ENCODE peak calls at places on chromosomes 5 and 9, in six cellular contexts. P is HEK293T, C is HepG2, U is GM12878, G is IMR-90, D is K562. E is an unnamed sample.

GRCh38 chr9:71353723-71354122 is 232.3 kb upstream of the TRPM3 start:
- DNase-seq in P (no peak), C (no peak), U (no peak), G (peak), D (no peak), E (no peak)

GRCh38 chr5:181186902-181187499 is 18.0 kb downstream of the TRIM7 start:
- DNase-seq in P (no peak), C (no peak), U (no peak), G (no peak), D (no peak), E (no peak)

GRCh38 chr5:124748687-124749594 is 2.5 kb upstream of the ZNF608 start:
- DNase-seq in P (peak), C (peak), U (peak), G (peak), D (peak), E (peak)

GRCh38 chr9:98128316-98128715 is 9.3 kb upstream of the TRIM14 start:
- DNase-seq in P (no peak), C (no peak), U (no peak), G (no peak), D (no peak), E (no peak)

GRCh38 chr9:27355166-27355565 is 58.2 kb upstream of the EQTN start:
- DNase-seq in P (no peak), C (no peak), U (no peak), G (no peak), D (no peak), E (no peak)

GRCh38 chr5:38598994-38599611 is 42.7 kb upstream of the LIFR start:
- DNase-seq in P (no peak), C (peak), U (no peak), G (peak), D (no peak), E (peak)

GRCh38 chr5:150778103-150778516 is 447 bp upstream of the SMIM3 start:
- DNase-seq in P (no peak), C (no peak), U (no peak), G (peak), D (no peak), E (no peak)

GRCh38 chr5:141521244-141521781 is 32.4 kb downstream of the PCDHGC5 start:
- DNase-seq in P (no peak), C (peak), U (no peak), G (peak), D (no peak), E (peak)

GRCh38 chr5:141483842-141484241 is 988 bp upstream of the PCDHGC4 start:
- DNase-seq in P (no peak), C (no peak), U (no peak), G (no peak), D (peak), E (no peak)

GRCh38 chr5:52837068-52837467 is 49.4 kb downstream of the ITGA1 start:
- DNase-seq in P (peak), C (no peak), U (no peak), G (peak), D (no peak), E (no peak)

GRCh38 chr5:64632251-64632650 is 58.1 kb upstream of the SHISAL2B start:
- DNase-seq in P (peak), C (no peak), U (no peak), G (peak), D (no peak), E (no peak)

GRCh38 chr9:128933731-128934130 is 12.9 kb downstream of the PHYHD1 start:
- DNase-seq in P (no peak), C (no peak), U (no peak), G (no peak), D (no peak), E (no peak)

GRCh38 chr5:145858929-145859328 is 13.9 kb downstream of the GRXCR2 start:
- DNase-seq in P (no peak), C (no peak), U (no peak), G (peak), D (peak), E (no peak)

GRCh38 chr5:65811895-65812294 is 89.9 kb downstream of the NLN start:
- DNase-seq in P (no peak), C (no peak), U (no peak), G (peak), D (no peak), E (no peak)

GRCh38 chr9:89430995-89431394 is 66.9 kb downstream of the SEMA4D start:
- DNase-seq in P (no peak), C (no peak), U (no peak), G (no peak), D (no peak), E (no peak)

GRCh38 chr9:87441251-87441650 is 56.4 kb upstream of the DAPK1 start:
- DNase-seq in P (no peak), C (no peak), U (no peak), G (peak), D (no peak), E (no peak)

GRCh38 chr9:88998506-88998905 is 7.2 kb downstream of the S1PR3 start:
- DNase-seq in P (no peak), C (no peak), U (no peak), G (no peak), D (no peak), E (no peak)

GRCh38 chr5:166907314-166907713 is 1384.1 kb upstream of the WWC1 start:
- DNase-seq in P (no peak), C (no peak), U (no peak), G (no peak), D (no peak), E (no peak)

GRCh38 chr9:129712595-129713524 is 40.0 kb downstream of the PTGES start:
- DNase-seq in P (no peak), C (no peak), U (no peak), G (peak), D (no peak), E (no peak)

DNA sequence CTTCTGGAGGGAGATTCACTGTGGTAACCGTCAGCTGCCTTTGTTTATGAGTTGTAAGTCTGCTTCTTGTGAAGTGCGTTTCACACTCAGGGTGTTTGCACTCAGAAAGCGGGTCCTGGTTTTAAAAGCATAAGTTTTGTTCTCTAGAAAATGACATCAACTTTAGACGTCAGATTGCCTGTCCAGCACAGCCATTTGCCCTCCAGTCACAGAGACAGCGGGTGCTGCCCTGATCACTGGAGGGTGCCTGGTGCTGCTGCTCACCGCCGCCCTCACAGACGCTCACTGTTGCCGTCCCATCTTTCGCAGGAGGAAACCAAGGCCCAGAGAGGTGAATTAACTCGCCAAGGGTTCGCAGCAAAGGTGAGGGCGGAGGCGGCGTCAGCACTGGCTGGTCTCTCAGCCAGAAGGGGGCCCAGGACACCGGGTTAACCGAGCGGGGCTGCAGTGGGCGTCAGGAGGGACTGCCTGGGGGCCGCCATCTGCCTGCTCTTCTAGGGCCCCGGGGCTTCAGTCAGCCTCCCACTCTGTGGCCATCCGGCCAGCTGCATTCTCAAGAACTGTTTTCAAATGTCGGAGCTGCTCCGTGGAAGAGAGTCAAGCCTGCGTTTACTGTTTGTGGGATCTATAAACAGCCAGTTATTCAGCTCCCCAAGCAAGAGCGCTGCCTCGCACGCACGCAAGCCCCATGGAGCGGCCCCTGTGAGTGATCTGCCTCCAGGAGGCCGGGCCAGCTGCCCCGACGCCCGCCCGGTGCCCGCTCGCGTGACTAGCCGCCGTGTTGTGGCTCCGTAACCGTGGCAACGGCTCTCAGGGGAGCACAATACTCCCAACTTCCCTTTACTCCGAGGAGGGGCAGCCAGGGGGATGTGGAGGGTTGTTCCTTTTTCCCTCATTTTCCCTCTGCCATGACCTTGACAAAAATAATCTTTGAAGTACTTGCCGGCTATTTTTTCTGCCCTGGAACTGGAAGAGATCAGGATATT is 43.4 kb upstream of the EXOC3 start:
- DNase-seq in P (peak), C (peak), U (peak), G (peak), D (peak), E (peak)
- TF ChIP-seq BHLHE40 in P (no peak), C (peak), U (peak), G (peak), D (peak), E (no peak)

GRCh38 chr9:33468215-33468730 is 5.5 kb downstream of the NOL6 start:
- DNase-seq in P (no peak), C (no peak), U (no peak), G (no peak), D (peak), E (no peak)

GRCh38 chr9:33468797-33469621 is 4.7 kb downstream of the NOL6 start:
- DNase-seq in P (no peak), C (no peak), U (no peak), G (no peak), D (peak), E (no peak)

GRCh38 chr9:33467526-33467925 is 6.2 kb downstream of the NOL6 start:
- DNase-seq in P (no peak), C (no peak), U (no peak), G (no peak), D (peak), E (no peak)

GRCh38 chr9:33471361-33471760 is 2.4 kb downstream of the NOL6 start:
- DNase-seq in P (no peak), C (no peak), U (no peak), G (no peak), D (no peak), E (no peak)

GRCh38 chr9:33469891-33470290 is 3.8 kb downstream of the NOL6 start:
- DNase-seq in P (no peak), C (no peak), U (no peak), G (no peak), D (peak), E (no peak)
- TF ChIP-seq BHLHE40 in P (no peak), C (no peak), U (no peak), G (no peak), D (no peak), E (no peak)

DNA sequence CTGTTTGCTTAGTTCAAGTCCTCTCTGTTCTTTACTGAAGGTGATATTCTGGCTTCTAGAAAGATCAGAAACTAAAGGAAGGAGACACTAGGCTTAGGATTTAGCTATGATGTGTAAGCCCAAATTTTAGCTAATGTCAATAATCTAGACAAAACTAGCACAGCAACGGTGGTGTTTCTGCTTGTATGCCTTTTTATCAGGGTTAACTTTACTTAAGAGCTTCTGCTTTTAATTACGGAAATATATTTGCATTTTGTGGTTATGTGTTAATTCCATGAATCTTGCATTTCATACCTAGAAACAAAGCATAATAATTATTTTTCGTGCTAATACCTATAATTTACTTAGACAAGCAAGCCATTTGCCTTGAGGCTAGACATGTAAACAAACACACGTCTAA is 96.1 kb downstream of the PAX5 start:
- DNase-seq in P (no peak), C (no peak), U (no peak), G (no peak), D (no peak), E (no peak)
- TF ChIP-seq BHLHE40 in P (no peak), C (no peak), U (no peak), G (no peak), D (no peak), E (no peak)

GRCh38 chr5:177308740-177309139 is 3.0 kb downstream of the MXD3 start:
- DNase-seq in P (no peak), C (no peak), U (no peak), G (no peak), D (no peak), E (no peak)

GRCh38 chr5:177310757-177311173 is 933 bp downstream of the MXD3 start:
- DNase-seq in P (no peak), C (no peak), U (no peak), G (peak), D (peak), E (no peak)

GRCh38 chr5:177310332-177310731 is 1.4 kb downstream of the MXD3 start:
- DNase-seq in P (no peak), C (no peak), U (no peak), G (no peak), D (no peak), E (no peak)

GRCh38 chr5:177311361-177311722 is 356 bp downstream of the MXD3 start:
- DNase-seq in P (no peak), C (no peak), U (no peak), G (no peak), D (no peak), E (no peak)

GRCh38 chr5:177309351-177310191 is 2.1 kb downstream of the MXD3 start:
- DNase-seq in P (peak), C (peak), U (no peak), G (peak), D (peak), E (peak)
- TF ChIP-seq BHLHE40 in P (no peak), C (no peak), U (no peak), G (no peak), D (no peak), E (no peak)

GRCh38 chr5:1654786-1655495 is 131.2 kb upstream of the LPCAT1 start:
- DNase-seq in P (no peak), C (no peak), U (no peak), G (no peak), D (no peak), E (no peak)

GRCh38 chr5:1651250-1651649 is 127.5 kb upstream of the LPCAT1 start:
- DNase-seq in P (no peak), C (no peak), U (no peak), G (no peak), D (peak), E (no peak)

GRCh38 chr5:1651971-1652872 is 128.5 kb upstream of the LPCAT1 start:
- DNase-seq in P (no peak), C (no peak), U (no peak), G (no peak), D (no peak), E (no peak)

GRCh38 chr5:1655496-1656270 is 131.9 kb upstream of the LPCAT1 start:
- DNase-seq in P (no peak), C (no peak), U (no peak), G (no peak), D (no peak), E (no peak)

GRCh38 chr5:1652873-1653707 is 129.3 kb upstream of the LPCAT1 start:
- DNase-seq in P (no peak), C (no peak), U (no peak), G (no peak), D (no peak), E (no peak)
- TF ChIP-seq BHLHE40 in P (no peak), C (no peak), U (peak), G (no peak), D (no peak), E (no peak)

E was measured in A549.